ENCODE peak calls at places on chromosome 11, in seven cellular contexts. One of them, this sample, is unnamed.

GRCh38 chr11:614583-615452 is 932 bp downstream of the IRF7 start:
- DNase-seq in endothelial cell of umbilical vein: no peak
- DNase-seq in Calu3: no peak
- DNase-seq in neural crest cell: no peak
- DNase-seq in NCI-H345: no peak
- DNase-seq in fibroblast of mammary gland: peak
- DNase-seq in activated effector memory CD4-positive, alpha-beta T cell treated with anti-CD3 and anti-CD28 coated beads, Interleukin-2, amount 50 U/mL, for 16 hours: no peak
- DNase-seq in this sample: no peak

GRCh38 chr11:134033276-134033675 is 35.6 kb upstream of the JAM3 start:
- DNase-seq in NCI-H345: no peak
- DNase-seq in activated effector memory CD4-positive, alpha-beta T cell treated with anti-CD3 and anti-CD28 coated beads, Interleukin-2, amount 50 U/mL, for 16 hours: no peak
- DNase-seq in Calu3: no peak
- DNase-seq in endothelial cell of umbilical vein: no peak
- DNase-seq in fibroblast of mammary gland: no peak
- DNase-seq in neural crest cell: no peak
- DNase-seq in this sample: no peak

GRCh38 chr11:122097419-122098001 is 18.5 kb downstream of the BLID start:
- DNase-seq in activated effector memory CD4-positive, alpha-beta T cell treated with anti-CD3 and anti-CD28 coated beads, Interleukin-2, amount 50 U/mL, for 16 hours: no peak
- DNase-seq in neural crest cell: no peak
- DNase-seq in Calu3: no peak
- DNase-seq in fibroblast of mammary gland: peak
- DNase-seq in NCI-H345: peak
- DNase-seq in endothelial cell of umbilical vein: no peak
- DNase-seq in this sample: no peak

GRCh38 chr11:79174045-79175008 is 266.5 kb downstream of the TENM4 start:
- DNase-seq in endothelial cell of umbilical vein: no peak
- DNase-seq in activated effector memory CD4-positive, alpha-beta T cell treated with anti-CD3 and anti-CD28 coated beads, Interleukin-2, amount 50 U/mL, for 16 hours: no peak
- DNase-seq in NCI-H345: no peak
- DNase-seq in fibroblast of mammary gland: peak
- DNase-seq in Calu3: no peak
- DNase-seq in neural crest cell: no peak
- DNase-seq in this sample: no peak

GRCh38 chr11:86990079-86990478 is 34.9 kb upstream of the FZD4 start:
- DNase-seq in NCI-H345: no peak
- DNase-seq in fibroblast of mammary gland: no peak
- DNase-seq in endothelial cell of umbilical vein: no peak
- DNase-seq in neural crest cell: no peak
- DNase-seq in Calu3: no peak
- DNase-seq in activated effector memory CD4-positive, alpha-beta T cell treated with anti-CD3 and anti-CD28 coated beads, Interleukin-2, amount 50 U/mL, for 16 hours: no peak
- DNase-seq in this sample: no peak

GRCh38 chr11:61602775-61603569 is 22.1 kb upstream of the SYT7 start:
- DNase-seq in endothelial cell of umbilical vein: no peak
- DNase-seq in activated effector memory CD4-positive, alpha-beta T cell treated with anti-CD3 and anti-CD28 coated beads, Interleukin-2, amount 50 U/mL, for 16 hours: no peak
- DNase-seq in neural crest cell: no peak
- DNase-seq in Calu3: peak
- DNase-seq in NCI-H345: no peak
- DNase-seq in fibroblast of mammary gland: peak
- DNase-seq in this sample: no peak

GRCh38 chr11:119363874-119364590 is 17.5 kb downstream of the USP2 start:
- DNase-seq in endothelial cell of umbilical vein: peak
- DNase-seq in neural crest cell: peak
- DNase-seq in activated effector memory CD4-positive, alpha-beta T cell treated with anti-CD3 and anti-CD28 coated beads, Interleukin-2, amount 50 U/mL, for 16 hours: peak
- DNase-seq in Calu3: peak
- DNase-seq in NCI-H345: peak
- DNase-seq in fibroblast of mammary gland: no peak
- DNase-seq in this sample: peak

GRCh38 chr11:119421941-119422504 is 949 bp downstream of the THY1 start:
- DNase-seq in fibroblast of mammary gland: no peak
- DNase-seq in NCI-H345: no peak
- DNase-seq in Calu3: no peak
- DNase-seq in neural crest cell: peak
- DNase-seq in activated effector memory CD4-positive, alpha-beta T cell treated with anti-CD3 and anti-CD28 coated beads, Interleukin-2, amount 50 U/mL, for 16 hours: no peak
- DNase-seq in endothelial cell of umbilical vein: no peak
- DNase-seq in this sample: no peak

GRCh38 chr11:71988050-71988449 is 10.7 kb upstream of the IL18BP start:
- DNase-seq in Calu3: no peak
- DNase-seq in activated effector memory CD4-positive, alpha-beta T cell treated with anti-CD3 and anti-CD28 coated beads, Interleukin-2, amount 50 U/mL, for 16 hours: no peak
- DNase-seq in endothelial cell of umbilical vein: no peak
- DNase-seq in neural crest cell: no peak
- DNase-seq in fibroblast of mammary gland: peak
- DNase-seq in NCI-H345: no peak
- DNase-seq in this sample: no peak

GRCh38 chr11:125163431-125164011 is 1.0 kb upstream of the PKNOX2 start:
- DNase-seq in Calu3: no peak
- DNase-seq in activated effector memory CD4-positive, alpha-beta T cell treated with anti-CD3 and anti-CD28 coated beads, Interleukin-2, amount 50 U/mL, for 16 hours: no peak
- DNase-seq in neural crest cell: peak
- DNase-seq in endothelial cell of umbilical vein: no peak
- DNase-seq in NCI-H345: no peak
- DNase-seq in fibroblast of mammary gland: no peak
- DNase-seq in this sample: no peak

GRCh38 chr11:114340311-114341131 is 44.3 kb downstream of the NNMT start:
- DNase-seq in neural crest cell: peak
- DNase-seq in Calu3: no peak
- DNase-seq in NCI-H345: peak
- DNase-seq in endothelial cell of umbilical vein: peak
- DNase-seq in activated effector memory CD4-positive, alpha-beta T cell treated with anti-CD3 and anti-CD28 coated beads, Interleukin-2, amount 50 U/mL, for 16 hours: peak
- DNase-seq in fibroblast of mammary gland: peak
- DNase-seq in this sample: peak

GRCh38 chr11:90250970-90251369 is 28.1 kb upstream of the CHORDC1 start:
- DNase-seq in fibroblast of mammary gland: no peak
- DNase-seq in NCI-H345: no peak
- DNase-seq in activated effector memory CD4-positive, alpha-beta T cell treated with anti-CD3 and anti-CD28 coated beads, Interleukin-2, amount 50 U/mL, for 16 hours: no peak
- DNase-seq in neural crest cell: no peak
- DNase-seq in Calu3: no peak
- DNase-seq in endothelial cell of umbilical vein: peak
- DNase-seq in this sample: peak

GRCh38 chr11:8035225-8035846 is 45.7 kb upstream of the TUB start:
- DNase-seq in NCI-H345: no peak
- DNase-seq in endothelial cell of umbilical vein: no peak
- DNase-seq in neural crest cell: no peak
- DNase-seq in Calu3: no peak
- DNase-seq in activated effector memory CD4-positive, alpha-beta T cell treated with anti-CD3 and anti-CD28 coated beads, Interleukin-2, amount 50 U/mL, for 16 hours: no peak
- DNase-seq in fibroblast of mammary gland: no peak
- DNase-seq in this sample: no peak

GRCh38 chr11:132626446-132626845 is 905.9 kb downstream of the OPCML start:
- DNase-seq in fibroblast of mammary gland: no peak
- DNase-seq in endothelial cell of umbilical vein: no peak
- DNase-seq in NCI-H345: no peak
- DNase-seq in Calu3: no peak
- DNase-seq in activated effector memory CD4-positive, alpha-beta T cell treated with anti-CD3 and anti-CD28 coated beads, Interleukin-2, amount 50 U/mL, for 16 hours: no peak
- DNase-seq in neural crest cell: no peak
- DNase-seq in this sample: no peak

GRCh38 chr11:61778920-61779650 is 13.3 kb downstream of the TMEM258 start:
- DNase-seq in neural crest cell: no peak
- DNase-seq in NCI-H345: no peak
- DNase-seq in Calu3: no peak
- DNase-seq in endothelial cell of umbilical vein: no peak
- DNase-seq in fibroblast of mammary gland: no peak
- DNase-seq in activated effector memory CD4-positive, alpha-beta T cell treated with anti-CD3 and anti-CD28 coated beads, Interleukin-2, amount 50 U/mL, for 16 hours: no peak
- DNase-seq in this sample: no peak

GRCh38 chr11:27293500-27294417 is 69.3 kb downstream of the CCDC34 start:
- DNase-seq in endothelial cell of umbilical vein: no peak
- DNase-seq in Calu3: no peak
- DNase-seq in NCI-H345: no peak
- DNase-seq in activated effector memory CD4-positive, alpha-beta T cell treated with anti-CD3 and anti-CD28 coated beads, Interleukin-2, amount 50 U/mL, for 16 hours: no peak
- DNase-seq in neural crest cell: no peak
- DNase-seq in fibroblast of mammary gland: peak
- DNase-seq in this sample: no peak

GRCh38 chr11:130480721-130481140 is 32.3 kb downstream of the ADAMTS15 start:
- DNase-seq in fibroblast of mammary gland: peak
- DNase-seq in neural crest cell: no peak
- DNase-seq in NCI-H345: no peak
- DNase-seq in activated effector memory CD4-positive, alpha-beta T cell treated with anti-CD3 and anti-CD28 coated beads, Interleukin-2, amount 50 U/mL, for 16 hours: no peak
- DNase-seq in Calu3: no peak
- DNase-seq in endothelial cell of umbilical vein: peak
- DNase-seq in this sample: peak

GRCh38 chr11:61266602-61267001 is 25.6 kb downstream of the PGA5 start:
- DNase-seq in neural crest cell: no peak
- DNase-seq in fibroblast of mammary gland: peak
- DNase-seq in NCI-H345: no peak
- DNase-seq in activated effector memory CD4-positive, alpha-beta T cell treated with anti-CD3 and anti-CD28 coated beads, Interleukin-2, amount 50 U/mL, for 16 hours: no peak
- DNase-seq in endothelial cell of umbilical vein: no peak
- DNase-seq in Calu3: peak
- DNase-seq in this sample: no peak

GRCh38 chr11:78607691-78608090 is 33.0 kb upstream of the NARS2 start:
- DNase-seq in neural crest cell: no peak
- DNase-seq in endothelial cell of umbilical vein: no peak
- DNase-seq in activated effector memory CD4-positive, alpha-beta T cell treated with anti-CD3 and anti-CD28 coated beads, Interleukin-2, amount 50 U/mL, for 16 hours: no peak
- DNase-seq in Calu3: no peak
- DNase-seq in fibroblast of mammary gland: no peak
- DNase-seq in NCI-H345: no peak
- DNase-seq in this sample: no peak

GRCh38 chr11:93288767-93289166 is 41.8 kb upstream of the DEUP1 start:
- DNase-seq in endothelial cell of umbilical vein: no peak
- DNase-seq in Calu3: no peak
- DNase-seq in fibroblast of mammary gland: no peak
- DNase-seq in activated effector memory CD4-positive, alpha-beta T cell treated with anti-CD3 and anti-CD28 coated beads, Interleukin-2, amount 50 U/mL, for 16 hours: no peak
- DNase-seq in neural crest cell: no peak
- DNase-seq in NCI-H345: no peak
- DNase-seq in this sample: no peak

GRCh38 chr11:105673089-105673488 is 63.2 kb downstream of the GRIA4 start:
- DNase-seq in activated effector memory CD4-positive, alpha-beta T cell treated with anti-CD3 and anti-CD28 coated beads, Interleukin-2, amount 50 U/mL, for 16 hours: no peak
- DNase-seq in fibroblast of mammary gland: peak
- DNase-seq in endothelial cell of umbilical vein: peak
- DNase-seq in NCI-H345: no peak
- DNase-seq in Calu3: peak
- DNase-seq in neural crest cell: peak
- DNase-seq in this sample: peak

GRCh38 chr11:40337118-40337517 is 1122.3 kb downstream of the LRRC4C start:
- DNase-seq in NCI-H345: no peak
- DNase-seq in fibroblast of mammary gland: no peak
- DNase-seq in neural crest cell: no peak
- DNase-seq in endothelial cell of umbilical vein: peak
- DNase-seq in Calu3: no peak
- DNase-seq in activated effector memory CD4-positive, alpha-beta T cell treated with anti-CD3 and anti-CD28 coated beads, Interleukin-2, amount 50 U/mL, for 16 hours: no peak
- DNase-seq in this sample: peak

GRCh38 chr11:65180877-65181568 is 705 bp upstream of the CAPN1 start:
- DNase-seq in NCI-H345: peak
- DNase-seq in endothelial cell of umbilical vein: peak
- DNase-seq in Calu3: peak
- DNase-seq in fibroblast of mammary gland: peak
- DNase-seq in activated effector memory CD4-positive, alpha-beta T cell treated with anti-CD3 and anti-CD28 coated beads, Interleukin-2, amount 50 U/mL, for 16 hours: peak
- DNase-seq in neural crest cell: peak
- DNase-seq in this sample: peak

GRCh38 chr11:44868021-44868420 is 82.7 kb downstream of the TP53I11 start:
- DNase-seq in endothelial cell of umbilical vein: no peak
- DNase-seq in Calu3: no peak
- DNase-seq in fibroblast of mammary gland: no peak
- DNase-seq in NCI-H345: no peak
- DNase-seq in activated effector memory CD4-positive, alpha-beta T cell treated with anti-CD3 and anti-CD28 coated beads, Interleukin-2, amount 50 U/mL, for 16 hours: no peak
- DNase-seq in neural crest cell: no peak
- DNase-seq in this sample: no peak

GRCh38 chr11:117985953-117986887 is at the start of gene IL10RA:
- DNase-seq in activated effector memory CD4-positive, alpha-beta T cell treated with anti-CD3 and anti-CD28 coated beads, Interleukin-2, amount 50 U/mL, for 16 hours: peak
- DNase-seq in fibroblast of mammary gland: peak
- DNase-seq in endothelial cell of umbilical vein: peak
- DNase-seq in neural crest cell: peak
- DNase-seq in NCI-H345: peak
- DNase-seq in Calu3: peak
- DNase-seq in this sample: peak

GRCh38 chr11:16191212-16191851 is 165.0 kb downstream of the SOX6 start:
- DNase-seq in activated effector memory CD4-positive, alpha-beta T cell treated with anti-CD3 and anti-CD28 coated beads, Interleukin-2, amount 50 U/mL, for 16 hours: no peak
- DNase-seq in endothelial cell of umbilical vein: no peak
- DNase-seq in NCI-H345: peak
- DNase-seq in fibroblast of mammary gland: no peak
- DNase-seq in neural crest cell: no peak
- DNase-seq in Calu3: no peak
- DNase-seq in this sample: peak

GRCh38 chr11:25691959-25692358 is 640.0 kb upstream of the ANO3 start:
- DNase-seq in activated effector memory CD4-positive, alpha-beta T cell treated with anti-CD3 and anti-CD28 coated beads, Interleukin-2, amount 50 U/mL, for 16 hours: no peak
- DNase-seq in neural crest cell: no peak
- DNase-seq in Calu3: no peak
- DNase-seq in NCI-H345: no peak
- DNase-seq in fibroblast of mammary gland: no peak
- DNase-seq in endothelial cell of umbilical vein: no peak
- DNase-seq in this sample: no peak

GRCh38 chr11:47393163-47394049 is 15.0 kb upstream of the SLC39A13 start:
- DNase-seq in Calu3: no peak
- DNase-seq in activated effector memory CD4-positive, alpha-beta T cell treated with anti-CD3 and anti-CD28 coated beads, Interleukin-2, amount 50 U/mL, for 16 hours: no peak
- DNase-seq in fibroblast of mammary gland: peak
- DNase-seq in NCI-H345: no peak
- DNase-seq in endothelial cell of umbilical vein: peak
- DNase-seq in neural crest cell: no peak
- DNase-seq in this sample: peak

GRCh38 chr11:85752890-85753581 is 57.9 kb downstream of the SYTL2 start:
- DNase-seq in neural crest cell: no peak
- DNase-seq in NCI-H345: no peak
- DNase-seq in activated effector memory CD4-positive, alpha-beta T cell treated with anti-CD3 and anti-CD28 coated beads, Interleukin-2, amount 50 U/mL, for 16 hours: peak
- DNase-seq in fibroblast of mammary gland: no peak
- DNase-seq in endothelial cell of umbilical vein: peak
- DNase-seq in Calu3: no peak
- DNase-seq in this sample: peak

GRCh38 chr11:76269661-76270322 is 63.5 kb upstream of the WNT11 start:
- DNase-seq in fibroblast of mammary gland: no peak
- DNase-seq in Calu3: no peak
- DNase-seq in endothelial cell of umbilical vein: no peak
- DNase-seq in neural crest cell: no peak
- DNase-seq in NCI-H345: no peak
- DNase-seq in activated effector memory CD4-positive, alpha-beta T cell treated with anti-CD3 and anti-CD28 coated beads, Interleukin-2, amount 50 U/mL, for 16 hours: no peak
- DNase-seq in this sample: no peak

GRCh38 chr11:93537022-93537421 is 6.2 kb downstream of the SMCO4 start:
- DNase-seq in NCI-H345: no peak
- DNase-seq in activated effector memory CD4-positive, alpha-beta T cell treated with anti-CD3 and anti-CD28 coated beads, Interleukin-2, amount 50 U/mL, for 16 hours: no peak
- DNase-seq in fibroblast of mammary gland: no peak
- DNase-seq in Calu3: no peak
- DNase-seq in endothelial cell of umbilical vein: no peak
- DNase-seq in neural crest cell: no peak
- DNase-seq in this sample: no peak

GRCh38 chr11:102534261-102534872 is 3.8 kb upstream of the MMP7 start:
- DNase-seq in neural crest cell: no peak
- DNase-seq in fibroblast of mammary gland: no peak
- DNase-seq in activated effector memory CD4-positive, alpha-beta T cell treated with anti-CD3 and anti-CD28 coated beads, Interleukin-2, amount 50 U/mL, for 16 hours: no peak
- DNase-seq in Calu3: no peak
- DNase-seq in NCI-H345: no peak
- DNase-seq in endothelial cell of umbilical vein: no peak
- DNase-seq in this sample: no peak

GRCh38 chr11:13782395-13783080 is 114.1 kb downstream of the FAR1 start:
- DNase-seq in activated effector memory CD4-positive, alpha-beta T cell treated with anti-CD3 and anti-CD28 coated beads, Interleukin-2, amount 50 U/mL, for 16 hours: no peak
- DNase-seq in neural crest cell: no peak
- DNase-seq in endothelial cell of umbilical vein: no peak
- DNase-seq in Calu3: no peak
- DNase-seq in NCI-H345: no peak
- DNase-seq in fibroblast of mammary gland: no peak
- DNase-seq in this sample: no peak

GRCh38 chr11:67020949-67021348 is 2.0 kb upstream of the SYT12 start:
- DNase-seq in fibroblast of mammary gland: no peak
- DNase-seq in endothelial cell of umbilical vein: no peak
- DNase-seq in NCI-H345: no peak
- DNase-seq in Calu3: no peak
- DNase-seq in neural crest cell: no peak
- DNase-seq in activated effector memory CD4-positive, alpha-beta T cell treated with anti-CD3 and anti-CD28 coated beads, Interleukin-2, amount 50 U/mL, for 16 hours: no peak
- DNase-seq in this sample: no peak

GRCh38 chr11:102226702-102227101 is 90.6 kb upstream of the BIRC3 start:
- DNase-seq in neural crest cell: no peak
- DNase-seq in Calu3: peak
- DNase-seq in NCI-H345: no peak
- DNase-seq in fibroblast of mammary gland: peak
- DNase-seq in activated effector memory CD4-positive, alpha-beta T cell treated with anti-CD3 and anti-CD28 coated beads, Interleukin-2, amount 50 U/mL, for 16 hours: no peak
- DNase-seq in endothelial cell of umbilical vein: peak
- DNase-seq in this sample: peak

GRCh38 chr11:103596323-103596722 is 440.1 kb upstream of the DDI1 start:
- DNase-seq in endothelial cell of umbilical vein: no peak
- DNase-seq in activated effector memory CD4-positive, alpha-beta T cell treated with anti-CD3 and anti-CD28 coated beads, Interleukin-2, amount 50 U/mL, for 16 hours: no peak
- DNase-seq in neural crest cell: no peak
- DNase-seq in fibroblast of mammary gland: no peak
- DNase-seq in Calu3: no peak
- DNase-seq in NCI-H345: no peak
- DNase-seq in this sample: no peak

This sample was measured in dermis blood vessel endothelial cell.